ENCODE peak calls at places on chromosomes 13 and 19, in eight cellular contexts. U, F, W, R, Q, D, N and E are unnamed samples.
A peak's percentile ranks its signal among the peaks of the same experiment; 100 is the strongest.

GRCh38 chr13:111862836-111863815 is 203.8 kb upstream of the SOX1 start:
- DNase-seq in U (no peak), F (no peak), W (no peak), R (peak; percentile 55), Q (no peak), D (no peak), N (no peak), E (no peak)

GRCh38 chr19:16084067-16084685 is 7.9 kb downstream of the TPM4 start:
- DNase-seq in U (no peak), F (no peak), W (no peak), R (no peak), Q (no peak), D (no peak), N (no peak), E (no peak)

GRCh38 chr19:2770055-2771013 is 12.7 kb downstream of the SGTA start:
- DNase-seq in U (no peak), F (no peak), W (peak; percentile 39), R (no peak), Q (peak; percentile 62), D (no peak), N (peak; percentile 35), E (peak; percentile 63)

GRCh38 chr13:77533875-77534788 is 1.4 kb upstream of the SCEL start:
- DNase-seq in U (no peak), F (no peak), W (no peak), R (no peak), Q (peak; percentile 26), D (no peak), N (no peak), E (no peak)

GRCh38 chr19:28631931-28632330 is 581.0 kb downstream of the UQCRFS1 start:
- DNase-seq in U (no peak), F (no peak), W (no peak), R (no peak), Q (no peak), D (no peak), N (no peak), E (no peak)

GRCh38 chr19:35757749-35758608 is at the start of gene PROSER3:
- DNase-seq in U (peak; percentile 100), F (peak; percentile 98), W (peak; percentile 98), R (peak; percentile 100), Q (peak; percentile 100), D (peak; percentile 99), N (peak; percentile 100), E (peak; percentile 100)

GRCh38 chr19:36819130-36819630 is 19.0 kb downstream of the ZNF790 start:
- DNase-seq in U (no peak), F (no peak), W (no peak), R (no peak), Q (peak; percentile 6), D (no peak), N (no peak), E (no peak)

GRCh38 chr13:97215325-97215724 is 6.8 kb upstream of the MBNL2 start:
- DNase-seq in U (no peak), F (no peak), W (no peak), R (no peak), Q (no peak), D (no peak), N (no peak), E (no peak)

GRCh38 chr19:42292042-42292960 is 9.6 kb upstream of the PRR19 start:
- DNase-seq in U (no peak), F (no peak), W (peak; percentile 66), R (peak; percentile 68), Q (no peak), D (no peak), N (no peak), E (no peak)

GRCh38 chr13:82657471-82657870 is 1224.8 kb downstream of the SLITRK1 start:
- DNase-seq in U (no peak), F (no peak), W (no peak), R (no peak), Q (no peak), D (no peak), N (no peak), E (no peak)

GRCh38 chr13:71625694-71626093 is 241.3 kb downstream of the DACH1 start:
- DNase-seq in U (no peak), F (no peak), W (no peak), R (no peak), Q (no peak), D (no peak), N (no peak), E (peak; percentile 4)

GRCh38 chr13:32669030-32669646 is 82.9 kb downstream of the PDS5B start:
- DNase-seq in U (peak; percentile 37), F (peak; percentile 63), W (no peak), R (no peak), Q (peak; percentile 68), D (no peak), N (no peak), E (peak; percentile 77)

GRCh38 chr13:77521194-77521593 is 14.3 kb upstream of the SCEL start:
- DNase-seq in U (no peak), F (no peak), W (no peak), R (no peak), Q (peak; percentile 70), D (no peak), N (no peak), E (peak; percentile 11)

GRCh38 chr19:38844093-38844686 is 5.6 kb downstream of the HNRNPL start:
- DNase-seq in U (no peak), F (no peak), W (no peak), R (no peak), Q (no peak), D (no peak), N (no peak), E (no peak)

GRCh38 chr19:9885077-9885552 is 50.0 kb downstream of the PIN1 start:
- DNase-seq in U (no peak), F (peak; percentile 29), W (no peak), R (no peak), Q (peak; percentile 70), D (no peak), N (no peak), E (peak; percentile 65)

GRCh38 chr13:114088234-114088633 is 44.2 kb downstream of the RASA3 start:
- DNase-seq in U (no peak), F (no peak), W (no peak), R (peak; percentile 31), Q (no peak), D (no peak), N (no peak), E (no peak)

GRCh38 chr13:102928971-102929370 is 83.1 kb downstream of the ERCC5 start:
- DNase-seq in U (no peak), F (peak; percentile 28), W (no peak), R (no peak), Q (no peak), D (no peak), N (no peak), E (no peak)

GRCh38 chr19:35154535-35155406 is at the start of gene FXYD5:
- DNase-seq in U (peak; percentile 78), F (peak; percentile 86), W (peak; percentile 72), R (peak; percentile 81), Q (peak; percentile 80), D (peak; percentile 88), N (no peak), E (peak; percentile 72)

GRCh38 chr13:53237696-53238095 is 209.1 kb downstream of the OLFM4 start:
- DNase-seq in U (no peak), F (no peak), W (no peak), R (no peak), Q (no peak), D (no peak), N (no peak), E (no peak)

GRCh38 chr19:58396691-58397532 is 1.5 kb downstream of the RNF225 start:
- DNase-seq in U (no peak), F (no peak), W (no peak), R (no peak), Q (no peak), D (no peak), N (no peak), E (no peak)

GRCh38 chr19:17248011-17248776 is 2.5 kb upstream of the NR2F6 start:
- DNase-seq in U (no peak), F (no peak), W (peak; percentile 75), R (no peak), Q (no peak), D (peak; percentile 85), N (no peak), E (no peak)

GRCh38 chr13:33270906-33271538 is 14.5 kb downstream of the STARD13 start:
- DNase-seq in U (no peak), F (no peak), W (no peak), R (no peak), Q (peak; percentile 29), D (no peak), N (no peak), E (peak; percentile 27)

GRCh38 chr13:110298566-110299321 is 8.2 kb downstream of the COL4A1 start:
- DNase-seq in U (no peak), F (no peak), W (no peak), R (no peak), Q (no peak), D (no peak), N (no peak), E (no peak)

GRCh38 chr13:30409911-30410704 is 12.2 kb upstream of the UBE2L5 start:
- DNase-seq in U (no peak), F (peak; percentile 41), W (no peak), R (peak; percentile 77), Q (peak; percentile 93), D (no peak), N (no peak), E (peak; percentile 93)

GRCh38 chr13:97911311-97912138 is 42.0 kb upstream of the IPO5 start:
- DNase-seq in U (peak; percentile 5), F (peak; percentile 15), W (no peak), R (no peak), Q (peak; percentile 65), D (no peak), N (no peak), E (peak; percentile 15)

GRCh38 chr13:45933203-45934014 is 81.9 kb upstream of the SIAH3 start:
- DNase-seq in U (no peak), F (no peak), W (no peak), R (no peak), Q (no peak), D (no peak), N (no peak), E (no peak)

GRCh38 chr19:33064778-33065550 is at the start of gene RHPN2:
- DNase-seq in U (no peak), F (peak; percentile 93), W (peak; percentile 86), R (no peak), Q (peak; percentile 53), D (peak; percentile 89), N (no peak), E (peak; percentile 67)

GRCh38 chr13:50275392-50276063 is 260.3 kb downstream of the KCNRG start:
- DNase-seq in U (no peak), F (peak; percentile 36), W (no peak), R (no peak), Q (peak; percentile 12), D (no peak), N (no peak), E (no peak)
- H3K4me3 ChIP-seq in U (no peak overlapping the region), F (no peak overlapping the region), W (no peak overlapping the region), R (no peak overlapping the region), Q (no peak overlapping the region), D (no peak overlapping the region), N (no peak overlapping the region), E (no peak overlapping the region)

GRCh38 chr13:76470991-76471390 is 415.2 kb downstream of the KCTD12 start:
- DNase-seq in U (no peak), F (no peak), W (no peak), R (no peak), Q (no peak), D (no peak), N (no peak), E (no peak)
- TF ChIP-seq CTCF in U (no peak), F (no peak), W (no peak), R (no peak), Q (no peak), D (no peak), N (no peak), E (no peak)

GRCh38 chr19:13968383-13968935 is 16.1 kb downstream of the DCAF15 start:
- DNase-seq in U (no peak), F (no peak), W (no peak), R (no peak), Q (no peak), D (no peak), N (no peak), E (no peak)
- H3K4me3 ChIP-seq in U (no peak overlapping the region), F (no peak overlapping the region), W (no peak overlapping the region), R (no peak overlapping the region), Q (no peak overlapping the region), D (no peak overlapping the region), N (no peak overlapping the region), E (no peak overlapping the region)

GRCh38 chr19:19026299-19026971 is 6.9 kb downstream of the SUGP2 start:
- DNase-seq in U (no peak), F (peak; percentile 38), W (no peak), R (no peak), Q (peak; percentile 33), D (no peak), N (peak; percentile 49), E (peak; percentile 22)
- TF ChIP-seq CTCF in U (peak; percentile 23), F (peak; percentile 26), W (no peak), R (no peak), Q (peak; percentile 20), D (no peak), N (peak; percentile 33), E (peak; percentile 33)